ENCODE peak calls at places on chromosomes 16 and 17, in seven cellular contexts. One of them, this sample, is unnamed.

GRCh38 chr17:83173997-83174858 is 94.8 kb downstream of the METRNL start:
- DNase-seq in IMR-90: peak
- DNase-seq in endothelial cell of umbilical vein: no peak
- DNase-seq in upper lobe of left lung: no peak
- DNase-seq in H54: no peak
- DNase-seq in ovary: no peak
- DNase-seq in lower leg skin: peak
- DNase-seq in this sample: peak

GRCh38 chr16:84911490-84912216 is 91.9 kb downstream of the CRISPLD2 start:
- DNase-seq in IMR-90: no peak
- DNase-seq in endothelial cell of umbilical vein: no peak
- DNase-seq in upper lobe of left lung: no peak
- DNase-seq in H54: no peak
- DNase-seq in ovary: no peak
- DNase-seq in lower leg skin: no peak
- DNase-seq in this sample: no peak

GRCh38 chr17:57604771-57605733 is 140.0 kb downstream of the CCDC182 start:
- DNase-seq in IMR-90: peak
- DNase-seq in endothelial cell of umbilical vein: no peak
- DNase-seq in upper lobe of left lung: no peak
- DNase-seq in H54: no peak
- DNase-seq in ovary: peak
- DNase-seq in lower leg skin: no peak
- DNase-seq in this sample: peak

GRCh38 chr16:27827765-27828164 is 235.7 kb downstream of the GSG1L start:
- DNase-seq in IMR-90: no peak
- DNase-seq in endothelial cell of umbilical vein: no peak
- DNase-seq in upper lobe of left lung: no peak
- DNase-seq in H54: no peak
- DNase-seq in ovary: no peak
- DNase-seq in lower leg skin: peak
- DNase-seq in this sample: no peak

GRCh38 chr16:49427771-49428170 is 54.2 kb downstream of the C16orf78 start:
- DNase-seq in IMR-90: no peak
- DNase-seq in endothelial cell of umbilical vein: no peak
- DNase-seq in upper lobe of left lung: no peak
- DNase-seq in H54: no peak
- DNase-seq in ovary: no peak
- DNase-seq in lower leg skin: no peak
- DNase-seq in this sample: no peak

GRCh38 chr16:75003931-75004330 is 5.1 kb downstream of the ZNRF1 start:
- DNase-seq in IMR-90: no peak
- DNase-seq in endothelial cell of umbilical vein: no peak
- DNase-seq in upper lobe of left lung: no peak
- DNase-seq in H54: no peak
- DNase-seq in ovary: no peak
- DNase-seq in lower leg skin: peak
- DNase-seq in this sample: no peak

GRCh38 chr16:70395345-70395901 is 43.5 kb downstream of the ST3GAL2 start:
- DNase-seq in IMR-90: peak
- DNase-seq in endothelial cell of umbilical vein: peak
- DNase-seq in upper lobe of left lung: no peak
- DNase-seq in H54: peak
- DNase-seq in ovary: peak
- DNase-seq in lower leg skin: no peak
- DNase-seq in this sample: peak

GRCh38 chr17:77769215-77769614 is 189.3 kb upstream of the TNRC6C start:
- DNase-seq in IMR-90: peak
- DNase-seq in endothelial cell of umbilical vein: no peak
- DNase-seq in upper lobe of left lung: no peak
- DNase-seq in H54: no peak
- DNase-seq in ovary: no peak
- DNase-seq in lower leg skin: no peak
- DNase-seq in this sample: no peak

GRCh38 chr17:37698856-37699255 is 46.0 kb downstream of the HNF1B start:
- DNase-seq in IMR-90: no peak
- DNase-seq in endothelial cell of umbilical vein: no peak
- DNase-seq in upper lobe of left lung: no peak
- DNase-seq in H54: no peak
- DNase-seq in ovary: no peak
- DNase-seq in lower leg skin: no peak
- DNase-seq in this sample: no peak

GRCh38 chr16:2858245-2859025 is 465 bp upstream of the PRSS22 start:
- DNase-seq in IMR-90: no peak
- DNase-seq in endothelial cell of umbilical vein: no peak
- DNase-seq in upper lobe of left lung: peak
- DNase-seq in H54: no peak
- DNase-seq in ovary: no peak
- DNase-seq in lower leg skin: no peak
- DNase-seq in this sample: no peak

GRCh38 chr17:15998031-15998574 is 1.4 kb downstream of the ZSWIM7 start:
- DNase-seq in IMR-90: no peak
- DNase-seq in endothelial cell of umbilical vein: no peak
- DNase-seq in upper lobe of left lung: no peak
- DNase-seq in H54: no peak
- DNase-seq in ovary: no peak
- DNase-seq in lower leg skin: no peak
- DNase-seq in this sample: no peak

GRCh38 chr16:23448392-23448791 is 4.6 kb downstream of the COG7 start:
- DNase-seq in IMR-90: peak
- DNase-seq in endothelial cell of umbilical vein: no peak
- DNase-seq in upper lobe of left lung: no peak
- DNase-seq in H54: no peak
- DNase-seq in ovary: no peak
- DNase-seq in lower leg skin: no peak
- DNase-seq in this sample: no peak

GRCh38 chr16:19168173-19169080 is at the start of gene SYT17:
- DNase-seq in IMR-90: no peak
- DNase-seq in endothelial cell of umbilical vein: no peak
- DNase-seq in upper lobe of left lung: peak
- DNase-seq in H54: no peak
- DNase-seq in ovary: no peak
- DNase-seq in lower leg skin: no peak
- DNase-seq in this sample: peak

GRCh38 chr16:67185003-67185865 is 1.5 kb upstream of the MATCAP1 start:
- DNase-seq in IMR-90: peak
- DNase-seq in endothelial cell of umbilical vein: peak
- DNase-seq in upper lobe of left lung: peak
- DNase-seq in H54: peak
- DNase-seq in ovary: peak
- DNase-seq in lower leg skin: peak
- DNase-seq in this sample: no peak

GRCh38 chr17:42832934-42833770 is at the start of gene PSME3:
- DNase-seq in IMR-90: peak
- DNase-seq in endothelial cell of umbilical vein: peak
- DNase-seq in upper lobe of left lung: peak
- DNase-seq in H54: peak
- DNase-seq in ovary: peak
- DNase-seq in lower leg skin: peak
- DNase-seq in this sample: peak
- TF ChIP-seq POLR2A in IMR-90: peak
- TF ChIP-seq POLR2A in endothelial cell of umbilical vein: peak
- TF ChIP-seq POLR2A in upper lobe of left lung: peak
- TF ChIP-seq POLR2A in H54: peak
- TF ChIP-seq POLR2A in ovary: peak
- TF ChIP-seq POLR2A in lower leg skin: peak
- TF ChIP-seq POLR2A in this sample: peak

GRCh38 chr17:67076290-67076689 is 31.9 kb downstream of the CACNG1 start:
- DNase-seq in IMR-90: no peak
- DNase-seq in endothelial cell of umbilical vein: no peak
- DNase-seq in upper lobe of left lung: no peak
- DNase-seq in H54: no peak
- DNase-seq in ovary: no peak
- DNase-seq in lower leg skin: no peak
- DNase-seq in this sample: no peak
- TF ChIP-seq POLR2A in IMR-90: no peak
- TF ChIP-seq POLR2A in endothelial cell of umbilical vein: no peak
- TF ChIP-seq POLR2A in upper lobe of left lung: no peak
- TF ChIP-seq POLR2A in H54: no peak
- TF ChIP-seq POLR2A in ovary: no peak
- TF ChIP-seq POLR2A in lower leg skin: no peak
- TF ChIP-seq POLR2A in this sample: no peak

DNA sequence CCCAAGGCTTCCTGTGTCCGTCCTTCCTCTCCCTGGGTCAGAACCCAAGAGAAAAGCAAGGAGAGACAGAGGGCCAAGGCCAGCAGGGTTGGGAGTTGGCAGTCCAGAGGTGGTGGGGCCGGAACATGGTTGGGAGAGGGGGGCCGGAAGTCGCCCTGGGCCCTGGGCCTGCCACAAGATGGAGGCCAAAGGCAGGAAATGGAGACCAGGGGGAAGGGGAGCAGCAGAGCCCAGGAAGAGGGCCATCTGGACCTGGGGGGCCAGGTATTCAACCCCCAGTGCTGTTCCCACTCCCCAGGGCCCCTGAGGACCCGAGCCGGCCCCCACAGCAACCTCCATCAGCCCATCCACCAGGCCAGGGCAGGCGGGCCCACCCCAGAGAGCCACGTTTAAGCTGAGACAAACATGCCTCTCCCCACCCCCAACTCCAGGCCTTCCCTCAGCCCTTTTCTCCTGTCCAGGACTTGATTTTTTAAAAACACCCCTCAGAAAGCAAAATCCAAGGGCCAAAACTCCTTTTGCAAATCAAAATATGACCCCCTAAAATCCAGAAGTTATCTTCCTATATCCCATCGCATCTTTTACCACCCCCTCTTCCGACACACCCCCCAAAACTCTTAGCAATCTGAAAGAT is 4.4 kb upstream of the BCL6B start:
- DNase-seq in IMR-90: no peak
- DNase-seq in endothelial cell of umbilical vein: no peak
- DNase-seq in upper lobe of left lung: peak
- DNase-seq in H54: no peak
- DNase-seq in ovary: peak
- DNase-seq in lower leg skin: peak
- DNase-seq in this sample: no peak
- TF ChIP-seq POLR2A in IMR-90: no peak
- TF ChIP-seq POLR2A in endothelial cell of umbilical vein: peak
- TF ChIP-seq POLR2A in upper lobe of left lung: peak
- TF ChIP-seq POLR2A in H54: no peak
- TF ChIP-seq POLR2A in ovary: peak
- TF ChIP-seq POLR2A in lower leg skin: no peak
- TF ChIP-seq POLR2A in this sample: no peak

GRCh38 chr16:88811600-88811849 is 203 bp downstream of the APRT start:
- DNase-seq in IMR-90: no peak
- DNase-seq in endothelial cell of umbilical vein: no peak
- DNase-seq in upper lobe of left lung: no peak
- DNase-seq in H54: no peak
- DNase-seq in ovary: no peak
- DNase-seq in lower leg skin: no peak
- DNase-seq in this sample: no peak

GRCh38 chr16:88809068-88809675 is 2.6 kb downstream of the APRT start:
- DNase-seq in IMR-90: no peak
- DNase-seq in endothelial cell of umbilical vein: no peak
- DNase-seq in upper lobe of left lung: no peak
- DNase-seq in H54: no peak
- DNase-seq in ovary: no peak
- DNase-seq in lower leg skin: no peak
- DNase-seq in this sample: no peak

GRCh38 chr16:88810166-88810867 is 1.4 kb downstream of the APRT start:
- DNase-seq in IMR-90: no peak
- DNase-seq in endothelial cell of umbilical vein: no peak
- DNase-seq in upper lobe of left lung: peak
- DNase-seq in H54: no peak
- DNase-seq in ovary: no peak
- DNase-seq in lower leg skin: no peak
- DNase-seq in this sample: no peak

GRCh38 chr16:88810868-88811599 is 694 bp downstream of the APRT start:
- DNase-seq in IMR-90: peak
- DNase-seq in endothelial cell of umbilical vein: peak
- DNase-seq in upper lobe of left lung: peak
- DNase-seq in H54: peak
- DNase-seq in ovary: peak
- DNase-seq in lower leg skin: peak
- DNase-seq in this sample: peak

DNA sequence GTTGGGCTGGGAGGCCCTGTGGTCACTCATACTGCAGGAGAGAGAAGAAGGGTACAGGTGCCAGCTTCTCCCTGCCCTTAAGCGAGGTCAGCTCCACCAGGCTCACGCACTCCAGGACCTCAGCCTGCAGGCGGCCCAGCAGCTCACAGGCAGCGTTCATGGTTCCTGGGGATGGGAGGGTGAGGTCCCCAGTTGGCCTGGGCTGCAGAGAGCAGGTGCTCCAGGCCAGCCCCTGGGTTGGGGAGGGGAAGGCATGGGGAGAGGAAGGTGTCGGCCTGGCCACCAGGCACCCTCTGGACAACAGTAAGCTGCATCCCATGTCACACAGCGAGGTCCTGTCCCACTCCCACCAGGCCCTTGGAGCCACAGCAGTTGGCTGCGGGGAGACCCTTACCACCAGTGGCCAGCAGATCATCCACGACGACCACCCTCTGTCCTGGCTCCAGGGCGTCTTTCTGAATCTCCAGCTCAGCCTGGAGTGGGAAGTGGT is 2.0 kb downstream of the APRT start:
- DNase-seq in IMR-90: no peak
- DNase-seq in endothelial cell of umbilical vein: no peak
- DNase-seq in upper lobe of left lung: peak
- DNase-seq in H54: peak
- DNase-seq in ovary: no peak
- DNase-seq in lower leg skin: no peak
- DNase-seq in this sample: no peak
- TF ChIP-seq POLR2A in IMR-90: no peak
- TF ChIP-seq POLR2A in endothelial cell of umbilical vein: no peak
- TF ChIP-seq POLR2A in upper lobe of left lung: no peak
- TF ChIP-seq POLR2A in H54: peak
- TF ChIP-seq POLR2A in ovary: no peak
- TF ChIP-seq POLR2A in lower leg skin: no peak
- TF ChIP-seq POLR2A in this sample: peak

DNA sequence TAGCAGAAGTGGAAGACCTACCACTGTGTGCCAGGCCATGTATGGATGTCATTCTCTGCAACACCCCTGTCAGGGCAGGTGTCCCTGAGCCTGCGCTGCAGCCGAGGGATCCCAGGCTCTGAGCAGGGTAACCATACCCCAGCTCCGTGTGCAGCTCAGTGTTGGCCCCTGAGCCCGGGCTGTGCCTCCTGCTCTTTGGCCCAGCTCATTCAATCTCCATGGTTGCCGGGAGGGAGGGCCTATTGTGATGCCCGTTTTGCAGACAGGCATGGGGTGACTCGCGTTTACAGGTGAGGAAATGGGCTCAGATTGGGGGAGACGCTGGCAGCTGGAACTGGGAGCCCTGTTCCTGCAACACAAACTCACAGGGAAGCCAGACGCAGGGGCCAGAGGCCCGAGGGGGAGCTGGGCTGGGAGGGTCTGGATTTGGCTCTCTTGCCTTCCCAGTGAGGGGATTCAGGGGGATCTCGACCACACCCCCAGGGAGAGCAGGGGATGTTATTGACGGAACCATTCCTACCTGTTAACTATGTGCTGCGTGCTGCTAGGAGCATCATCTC is 190.5 kb downstream of the IRF8 start:
- DNase-seq in IMR-90: no peak
- DNase-seq in endothelial cell of umbilical vein: no peak
- DNase-seq in upper lobe of left lung: no peak
- DNase-seq in H54: no peak
- DNase-seq in ovary: no peak
- DNase-seq in lower leg skin: peak
- DNase-seq in this sample: no peak
- TF ChIP-seq POLR2A in IMR-90: no peak
- TF ChIP-seq POLR2A in endothelial cell of umbilical vein: no peak
- TF ChIP-seq POLR2A in upper lobe of left lung: no peak
- TF ChIP-seq POLR2A in H54: no peak
- TF ChIP-seq POLR2A in ovary: no peak
- TF ChIP-seq POLR2A in lower leg skin: no peak
- TF ChIP-seq POLR2A in this sample: no peak

GRCh38 chr17:7511108-7511507 is 26.9 kb downstream of the POLR2A start:
- DNase-seq in IMR-90: peak
- DNase-seq in endothelial cell of umbilical vein: no peak
- DNase-seq in upper lobe of left lung: no peak
- DNase-seq in H54: no peak
- DNase-seq in ovary: no peak
- DNase-seq in lower leg skin: no peak
- DNase-seq in this sample: no peak
- TF ChIP-seq POLR2A in IMR-90: no peak
- TF ChIP-seq POLR2A in endothelial cell of umbilical vein: no peak
- TF ChIP-seq POLR2A in upper lobe of left lung: no peak
- TF ChIP-seq POLR2A in H54: no peak
- TF ChIP-seq POLR2A in ovary: no peak
- TF ChIP-seq POLR2A in lower leg skin: no peak
- TF ChIP-seq POLR2A in this sample: no peak